ENCODE peak calls at places on chromosomes 3 and 15, in eight cellular contexts. X is SK-N-SH, A is A549, J is transverse colon, T is K562, O is stomach, H is H1, Y is sigmoid colon. K is an unnamed sample. For H3K4me1, the result is how much of the 10 kb centered on the place peaks cover.

GRCh38 chr3:100972293-100972692 is 20.9 kb downstream of the ABI3BP start:
- DNase-seq in X (no peak), A (no peak), J (no peak), T (no peak), O (no peak), H (no peak), Y (no peak), K (no peak)

GRCh38 chr15:74228723-74229081 is 7.4 kb upstream of the CCDC33 start:
- DNase-seq in X (peak), A (no peak), J (no peak), T (no peak), O (no peak), H (no peak), Y (no peak), K (no peak)

GRCh38 chr15:58298883-58299282 is 132.9 kb upstream of the LIPC start:
- DNase-seq in X (no peak), A (no peak), J (no peak), T (no peak), O (no peak), H (no peak), Y (no peak), K (no peak)

GRCh38 chr15:74229686-74230085 is 6.4 kb upstream of the CCDC33 start:
- DNase-seq in X (no peak), A (no peak), J (no peak), T (no peak), O (no peak), H (no peak), Y (no peak), K (no peak)

GRCh38 chr3:168951368-168951767 is 712.1 kb downstream of the MECOM start:
- DNase-seq in X (no peak), A (no peak), J (no peak), T (no peak), O (no peak), H (no peak), Y (no peak), K (no peak)

GRCh38 chr3:126134219-126134975 is 46.0 kb downstream of the ALDH1L1 start:
- DNase-seq in X (peak), A (peak), J (peak), T (peak), O (peak), H (peak), Y (peak), K (peak)

GRCh38 chr3:184590795-184591194 is 29.2 kb downstream of the EPHB3 start:
- DNase-seq in X (peak), A (no peak), J (no peak), T (no peak), O (no peak), H (no peak), Y (no peak), K (peak)

GRCh38 chr15:33011976-33012375 is 182.5 kb downstream of the FMN1 start:
- DNase-seq in X (no peak), A (no peak), J (no peak), T (no peak), O (no peak), H (no peak), Y (no peak), K (no peak)

GRCh38 chr3:94225176-94225742 is 162.4 kb downstream of the NSUN3 start:
- DNase-seq in X (no peak), A (no peak), J (no peak), T (no peak), O (no peak), H (no peak), Y (no peak), K (no peak)

GRCh38 chr3:8524249-8524648 is 22.6 kb downstream of the LMCD1 start:
- DNase-seq in X (no peak), A (no peak), J (no peak), T (no peak), O (no peak), H (no peak), Y (no peak), K (no peak)

GRCh38 chr3:69181592-69182211 is 59.3 kb upstream of the LMOD3 start:
- DNase-seq in X (no peak), A (peak), J (peak), T (no peak), O (no peak), H (no peak), Y (no peak), K (no peak)

GRCh38 chr15:98501632-98502031 is 146.7 kb upstream of the IGF1R start:
- DNase-seq in X (no peak), A (no peak), J (no peak), T (no peak), O (no peak), H (no peak), Y (no peak), K (no peak)

GRCh38 chr3:193971268-193971751 is 164.6 kb upstream of the HES1 start:
- DNase-seq in X (no peak), A (peak), J (peak), T (no peak), O (peak), H (no peak), Y (no peak), K (no peak)

GRCh38 chr3:186477876-186478275 is 66.3 kb downstream of the CRYGS start:
- DNase-seq in X (no peak), A (no peak), J (no peak), T (no peak), O (no peak), H (no peak), Y (no peak), K (no peak)

GRCh38 chr3:69090021-69090420 is 5.3 kb downstream of the ARL6IP5 start:
- DNase-seq in X (no peak), A (no peak), J (no peak), T (no peak), O (no peak), H (no peak), Y (no peak), K (no peak)

GRCh38 chr15:78049691-78050440 is 27.6 kb downstream of the TBC1D2B start:
- DNase-seq in X (no peak), A (no peak), J (no peak), T (no peak), O (no peak), H (no peak), Y (no peak), K (no peak)

GRCh38 chr15:83837946-83838571 is 184.1 kb downstream of the ADAMTSL3 start:
- DNase-seq in X (peak), A (peak), J (no peak), T (no peak), O (peak), H (peak), Y (no peak), K (peak)

GRCh38 chr15:37107071-37107753 is 6.9 kb upstream of the MEIS2 start:
- DNase-seq in X (peak), A (no peak), J (no peak), T (no peak), O (no peak), H (no peak), Y (peak), K (no peak)

GRCh38 chr15:37106490-37107001 is 6.2 kb upstream of the MEIS2 start:
- DNase-seq in X (no peak), A (no peak), J (no peak), T (no peak), O (no peak), H (peak), Y (peak), K (peak)

GRCh38 chr15:37108725-37109124 is 8.4 kb upstream of the MEIS2 start:
- DNase-seq in X (no peak), A (no peak), J (no peak), T (no peak), O (no peak), H (no peak), Y (no peak), K (no peak)

GRCh38 chr15:37109151-37109912 is 9.0 kb upstream of the MEIS2 start:
- DNase-seq in X (no peak), A (no peak), J (no peak), T (no peak), O (no peak), H (no peak), Y (peak), K (no peak)

DNA sequence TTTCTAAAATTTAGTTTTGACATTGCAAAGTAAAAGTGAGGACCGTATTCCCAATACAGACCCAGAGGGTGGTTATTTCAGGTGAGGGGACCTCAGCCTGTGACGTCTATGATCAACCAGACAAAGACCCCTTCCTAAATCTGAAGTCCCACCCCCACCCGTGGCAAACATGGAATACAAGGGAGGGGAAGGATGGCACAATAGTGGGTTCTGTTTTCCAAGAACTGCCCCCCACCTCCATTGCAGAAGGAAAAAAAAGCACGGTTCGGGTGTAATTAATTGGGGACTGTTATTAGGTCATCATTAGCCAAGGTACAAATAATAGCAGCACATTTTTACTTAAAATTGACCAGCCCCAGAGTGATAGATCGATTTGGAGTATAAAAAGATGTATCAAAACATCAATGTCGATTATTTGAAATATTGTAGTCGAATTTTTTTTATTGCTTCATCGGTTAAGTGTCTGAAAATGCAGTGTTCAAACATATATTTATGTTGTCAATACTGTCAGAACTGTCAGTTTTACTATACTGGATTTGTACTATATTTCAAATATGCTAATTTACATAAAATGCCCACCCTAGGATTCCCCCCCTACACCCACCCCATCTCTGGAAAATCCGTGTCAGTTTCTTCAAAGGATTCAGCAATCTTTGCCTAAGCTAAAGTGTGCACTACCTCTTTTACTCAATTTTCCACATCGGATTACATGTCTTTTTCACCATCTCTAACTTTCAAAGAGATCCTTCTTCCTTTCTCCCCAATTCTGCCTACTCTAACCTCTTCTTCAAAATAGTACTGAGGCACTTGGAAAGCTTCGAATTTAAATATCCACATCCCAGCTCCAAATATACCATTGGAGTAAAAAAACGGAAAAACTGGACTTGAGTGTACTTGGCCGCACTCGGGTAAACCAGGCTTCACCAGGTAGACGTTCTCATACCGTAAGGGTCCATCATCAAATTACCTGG is 7.7 kb upstream of the MEIS2 start:
- DNase-seq in X (peak), A (no peak), J (no peak), T (no peak), O (no peak), H (no peak), Y (no peak), K (no peak)
- TF ChIP-seq CTCF in X (no peak), A (no peak), J (no peak), T (no peak), O (no peak), H (no peak), Y (no peak), K (no peak)

DNA sequence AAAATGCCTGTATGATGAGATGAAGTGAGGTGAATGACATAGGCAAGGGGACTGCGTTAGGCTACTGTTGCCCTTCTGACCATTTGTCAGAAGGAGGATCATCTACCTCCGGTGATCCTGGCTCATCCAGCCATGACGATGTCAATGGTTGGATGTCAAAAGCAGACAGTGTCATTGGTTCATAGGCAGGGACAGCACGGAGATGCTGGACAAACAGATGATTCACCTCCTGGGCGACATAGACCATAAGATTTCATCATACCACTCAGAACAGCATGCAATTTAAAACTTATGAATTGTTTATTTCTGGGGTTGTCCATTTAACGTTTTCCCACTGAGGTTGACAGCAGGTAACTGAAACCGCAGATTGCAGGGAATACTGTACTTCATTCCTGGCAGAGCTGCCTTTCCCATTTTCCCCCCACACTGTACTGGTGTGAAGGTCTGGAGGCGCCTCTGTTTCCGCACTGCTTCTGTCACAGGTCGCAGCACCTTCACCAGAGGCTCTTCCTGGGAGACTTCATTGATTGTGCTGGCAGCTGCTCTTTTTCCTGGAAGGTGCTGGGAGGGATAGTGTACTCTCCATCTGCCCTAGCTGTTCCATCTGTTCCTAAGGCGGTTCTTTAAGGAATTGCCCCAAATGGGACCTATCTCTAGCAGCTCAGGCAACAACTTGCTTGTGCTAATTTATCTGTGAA is 32.5 kb upstream of the TMOD3 start:
- DNase-seq in X (no peak), A (peak), J (no peak), T (no peak), O (no peak), H (no peak), Y (no peak), K (no peak)
- TF ChIP-seq EP300 in X (no peak), A (no peak), J (no peak), T (no peak), O (no peak), H (no peak), Y (no peak), K (no peak)

DNA sequence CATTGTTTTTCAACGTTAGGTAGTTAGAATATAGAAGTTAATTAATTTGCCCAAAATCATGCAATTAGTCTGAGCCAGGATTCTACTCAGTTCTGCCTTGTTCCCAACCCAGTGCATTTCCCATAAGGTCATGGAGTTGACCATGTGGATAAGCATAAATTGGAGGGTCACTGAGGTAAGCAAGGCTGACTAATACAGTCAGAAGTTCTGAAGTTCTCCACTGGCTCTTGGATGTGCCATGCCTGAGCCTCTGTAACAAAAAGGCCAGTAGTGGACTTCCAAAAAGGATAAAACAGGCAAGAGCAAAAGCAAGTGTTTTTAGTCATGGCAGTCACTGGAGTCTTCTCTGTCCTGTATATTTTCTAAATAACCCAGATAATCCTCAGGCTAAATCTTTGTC is 124.4 kb upstream of the PHLDB2 start:
- DNase-seq in X (no peak), A (no peak), J (no peak), T (no peak), O (no peak), H (no peak), Y (no peak), K (no peak)
- H3K4me1 ChIP-seq in X (half or more), A (half or more), J (under half), T (under half), O (half or more), H (under half), Y (under half), K (under half)

GRCh38 chr15:29687939-29688884 is 134.1 kb downstream of the TJP1 start:
- DNase-seq in X (peak), A (no peak), J (peak), T (no peak), O (peak), H (no peak), Y (no peak), K (no peak)
- TF ChIP-seq CTCF in X (no peak), A (no peak), J (peak), T (no peak), O (no peak), H (no peak), Y (no peak), K (no peak)

GRCh38 chr3:6862880-6863195 is 1.9 kb downstream of the GRM7 start:
- DNase-seq in X (no peak), A (no peak), J (no peak), T (no peak), O (no peak), H (no peak), Y (no peak), K (no peak)

GRCh38 chr3:6861331-6861988 is 545 bp downstream of the GRM7 start:
- DNase-seq in X (peak), A (no peak), J (no peak), T (no peak), O (no peak), H (peak), Y (no peak), K (no peak)

GRCh38 chr3:6860149-6860548 is 766 bp upstream of the GRM7 start:
- DNase-seq in X (peak), A (no peak), J (no peak), T (no peak), O (no peak), H (peak), Y (no peak), K (no peak)

GRCh38 chr3:6861989-6862879 is 1.3 kb downstream of the GRM7 start:
- DNase-seq in X (peak), A (no peak), J (no peak), T (no peak), O (no peak), H (peak), Y (no peak), K (no peak)

GRCh38 chr3:6860911-6861330 is at the start of gene GRM7:
- DNase-seq in X (peak), A (no peak), J (no peak), T (no peak), O (no peak), H (peak), Y (no peak), K (no peak)
- TF ChIP-seq EP300 in X (no peak), A (no peak), J (no peak), T (no peak), O (no peak), H (no peak), Y (no peak), K (no peak)